ENCODE peak calls at places on chromosomes 16 and 17, in four cellular contexts. O is CD4-positive, alpha-beta memory T cell; K is ascending aorta; Q is K562. F is an unnamed sample.
A peak's percentile ranks its signal among the peaks of the same experiment; 100 is the strongest.

GRCh38 chr17:13523164-13523563 is 78.6 kb downstream of the HS3ST3A1 start:
- DNase-seq in O (no peak), K (no peak), Q (no peak), F (no peak)

GRCh38 chr17:13931111-13931526 is 138.2 kb upstream of the COX10 start:
- DNase-seq in O (no peak), K (no peak), Q (no peak), F (peak; percentile 99)

GRCh38 chr17:77619851-77620250 is 338.7 kb upstream of the TNRC6C start:
- DNase-seq in O (no peak), K (no peak), Q (no peak), F (no peak)

GRCh38 chr17:63132509-63132911 is 166.5 kb downstream of the TANC2 start:
- DNase-seq in O (no peak), K (no peak), Q (no peak), F (peak; percentile 27)

GRCh38 chr17:16406742-16407674 is 8.4 kb upstream of the TRPV2 start:
- DNase-seq in O (no peak), K (no peak), Q (peak; percentile 10), F (no peak)

GRCh38 chr16:89093602-89094251 is at the start of gene ACSF3:
- DNase-seq in O (peak; percentile 59), K (no peak), Q (peak; percentile 87), F (peak; percentile 50)

GRCh38 chr17:17810374-17811248 is 26.2 kb downstream of the SREBF1 start:
- DNase-seq in O (no peak), K (no peak), Q (no peak), F (no peak)

GRCh38 chr17:17740627-17741237 is 59.5 kb downstream of the RAI1 start:
- DNase-seq in O (peak; percentile 40), K (no peak), Q (no peak), F (no peak)

GRCh38 chr16:66484453-66485213 is 57.5 kb downstream of the BEAN1 start:
- DNase-seq in O (no peak), K (no peak), Q (no peak), F (peak; percentile 46)

GRCh38 chr17:6910987-6911603 is 79.6 kb upstream of the TEKT1 start:
- DNase-seq in O (peak; percentile 49), K (no peak), Q (peak; percentile 25), F (peak; percentile 40)

GRCh38 chr16:57610611-57611010 is 17.8 kb upstream of the ADGRG1 start:
- DNase-seq in O (no peak), K (no peak), Q (no peak), F (no peak)

GRCh38 chr17:12691173-12691572 is 25.5 kb downstream of the MYOCD start:
- DNase-seq in O (no peak), K (peak; percentile 48), Q (no peak), F (no peak)

GRCh38 chr17:38728290-38728831 is 1.8 kb upstream of the CISD3 start:
- DNase-seq in O (peak; percentile 86), K (no peak), Q (no peak), F (no peak)

GRCh38 chr17:67218385-67218950 is 26.5 kb downstream of the HELZ start:
- DNase-seq in O (no peak), K (no peak), Q (no peak), F (no peak)

GRCh38 chr16:76193851-76194620 is 83.2 kb upstream of the CNTNAP4 start:
- DNase-seq in O (no peak), K (no peak), Q (no peak), F (no peak)

GRCh38 chr16:54031107-54031760 is 255.4 kb downstream of the IRX3 start:
- DNase-seq in O (no peak), K (no peak), Q (no peak), F (no peak)

GRCh38 chr17:79648181-79648831 is 37.5 kb upstream of the RBFOX3 start:
- DNase-seq in O (no peak), K (no peak), Q (no peak), F (no peak)

GRCh38 chr16:10228779-10229178 is 46.6 kb upstream of the GRIN2A start:
- DNase-seq in O (no peak), K (no peak), Q (no peak), F (no peak)

GRCh38 chr16:9443864-9444263 is 352.4 kb downstream of the HAPSTR1 start:
- DNase-seq in O (no peak), K (no peak), Q (no peak), F (no peak)

GRCh38 chr17:80116923-80117380 is 15.6 kb downstream of the GAA start:
- DNase-seq in O (no peak), K (no peak), Q (no peak), F (no peak)

GRCh38 chr16:726438-727290 is at the start of the genes CCDC78 and HAGHL:
- DNase-seq in O (peak; percentile 50), K (no peak), Q (peak; percentile 89), F (peak; percentile 76)

GRCh38 chr16:11198817-11199216 is 57.2 kb downstream of the SOCS1 start:
- DNase-seq in O (no peak), K (no peak), Q (peak; percentile 70), F (no peak)

GRCh38 chr17:32878211-32878610 is 1.3 kb upstream of the MYO1D start:
- DNase-seq in O (no peak), K (peak; percentile 33), Q (no peak), F (no peak)

GRCh38 chr16:30741461-30741914 is 6.7 kb upstream of the PHKG2 start:
- DNase-seq in O (no peak), K (no peak), Q (no peak), F (no peak)

GRCh38 chr17:19958023-19958422 is 19.6 kb downstream of the AKAP10 start:
- DNase-seq in O (no peak), K (no peak), Q (no peak), F (peak; percentile 85)

GRCh38 chr17:76816590-76817135 is 51.5 kb upstream of the MGAT5B start:
- DNase-seq in O (peak; percentile 63), K (no peak), Q (peak; percentile 73), F (peak; percentile 78)

DNA sequence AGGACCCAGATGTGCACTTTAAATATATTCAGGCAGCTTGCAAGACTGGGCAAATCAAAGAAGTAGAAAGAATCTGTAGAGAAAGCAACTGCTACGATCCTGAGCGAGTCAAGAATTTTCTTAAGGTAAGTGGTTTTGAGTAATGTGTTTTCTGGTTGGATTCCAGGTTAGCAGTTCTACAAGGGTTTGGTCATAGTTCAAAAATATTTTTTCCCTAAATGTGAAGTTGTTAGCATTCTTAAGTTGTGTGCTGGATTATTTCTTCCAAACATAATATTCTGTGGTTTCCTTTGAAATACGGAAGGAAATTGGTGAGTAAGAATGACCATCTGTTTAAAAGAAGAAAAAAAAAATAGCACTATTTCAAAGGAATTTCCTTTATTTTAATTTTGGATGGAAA is 38.4 kb downstream of the PTRH2 start:
- DNase-seq in O (no peak), K (no peak), Q (no peak), F (no peak)
- H3K27ac ChIP-seq in O (no peak overlapping the region), K (peak overlapping the region; percentile 73), Q (no peak overlapping the region), F (no peak overlapping the region)

DNA sequence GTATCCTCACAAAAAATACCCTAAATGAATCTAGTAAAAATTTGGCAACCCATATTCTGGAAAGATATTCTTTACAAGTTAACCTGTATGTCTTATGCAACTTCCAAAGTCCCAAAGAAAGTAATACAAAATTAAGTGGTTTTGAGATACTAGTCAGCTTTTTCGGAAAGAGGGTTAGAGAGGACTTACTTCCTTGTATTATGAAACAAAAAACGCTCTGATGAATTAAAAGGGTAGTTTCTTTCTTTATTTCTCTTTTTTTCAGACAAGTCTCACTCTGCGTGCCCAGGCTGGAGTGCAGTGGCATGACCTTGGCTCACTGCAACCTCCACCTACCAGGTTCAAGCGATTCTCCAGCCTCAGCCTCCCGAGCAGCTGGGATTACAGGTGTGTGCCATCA is 51.6 kb downstream of the KANSL1 start:
- DNase-seq in O (no peak), K (no peak), Q (no peak), F (no peak)
- H3K4me1 ChIP-seq in O (peaks cover 95% of the 10 kb centered on the region), K (peaks cover 27% of the 10 kb centered on the region), Q (peaks cover 8% of the 10 kb centered on the region), F (peaks cover 1% of the 10 kb centered on the region)

GRCh38 chr16:81928975-81929374 is 82.3 kb downstream of the SDR42E1 start:
- DNase-seq in O (no peak), K (no peak), Q (peak; percentile 69), F (no peak)
- H3K27ac ChIP-seq in O (no peak overlapping the region), K (no peak overlapping the region), Q (no peak overlapping the region), F (no peak overlapping the region)

GRCh38 chr17:50190278-50191069 is 11.0 kb downstream of the COL1A1 start:
- DNase-seq in O (no peak), K (no peak), Q (no peak), F (no peak)

GRCh38 chr17:50188521-50189395 is 12.7 kb downstream of the COL1A1 start:
- DNase-seq in O (no peak), K (no peak), Q (no peak), F (no peak)

GRCh38 chr17:50191070-50192045 is 10.1 kb downstream of the COL1A1 start:
- DNase-seq in O (no peak), K (no peak), Q (no peak), F (no peak)

GRCh38 chr17:50187741-50188520 is 13.5 kb downstream of the COL1A1 start:
- DNase-seq in O (no peak), K (no peak), Q (no peak), F (no peak)

GRCh38 chr17:50189396-50190277 is 11.8 kb downstream of the COL1A1 start:
- DNase-seq in O (no peak), K (no peak), Q (no peak), F (no peak)
- H3K4me1 ChIP-seq in O (no peaks in the 10 kb centered on the region), K (peaks cover 22% of the 10 kb centered on the region), Q (peaks cover 10% of the 10 kb centered on the region), F (peaks cover 2% of the 10 kb centered on the region)

GRCh38 chr17:65751263-65751662 is 189.8 kb upstream of the AXIN2 start:
- DNase-seq in O (no peak), K (no peak), Q (no peak), F (no peak)

GRCh38 chr17:65755799-65756198 is 194.4 kb upstream of the AXIN2 start:
- DNase-seq in O (no peak), K (no peak), Q (no peak), F (no peak)

GRCh38 chr17:65754641-65755040 is 193.2 kb upstream of the AXIN2 start:
- DNase-seq in O (no peak), K (no peak), Q (no peak), F (no peak)

GRCh38 chr17:65754081-65754480 is 192.6 kb upstream of the AXIN2 start:
- DNase-seq in O (no peak), K (no peak), Q (no peak), F (no peak)

GRCh38 chr17:65753348-65753747 is 191.9 kb upstream of the AXIN2 start:
- DNase-seq in O (no peak), K (no peak), Q (no peak), F (no peak)
- H3K27ac ChIP-seq in O (no peak overlapping the region), K (no peak overlapping the region), Q (no peak overlapping the region), F (no peak overlapping the region)

GRCh38 chr17:348692-349425 is 3.7 kb downstream of the RPH3AL start:
- DNase-seq in O (no peak), K (no peak), Q (no peak), F (no peak)
- H3K4me1 ChIP-seq in O (no peaks in the 10 kb centered on the region), K (no peaks in the 10 kb centered on the region), Q (no peaks in the 10 kb centered on the region), F (peaks cover 4% of the 10 kb centered on the region)

DNA sequence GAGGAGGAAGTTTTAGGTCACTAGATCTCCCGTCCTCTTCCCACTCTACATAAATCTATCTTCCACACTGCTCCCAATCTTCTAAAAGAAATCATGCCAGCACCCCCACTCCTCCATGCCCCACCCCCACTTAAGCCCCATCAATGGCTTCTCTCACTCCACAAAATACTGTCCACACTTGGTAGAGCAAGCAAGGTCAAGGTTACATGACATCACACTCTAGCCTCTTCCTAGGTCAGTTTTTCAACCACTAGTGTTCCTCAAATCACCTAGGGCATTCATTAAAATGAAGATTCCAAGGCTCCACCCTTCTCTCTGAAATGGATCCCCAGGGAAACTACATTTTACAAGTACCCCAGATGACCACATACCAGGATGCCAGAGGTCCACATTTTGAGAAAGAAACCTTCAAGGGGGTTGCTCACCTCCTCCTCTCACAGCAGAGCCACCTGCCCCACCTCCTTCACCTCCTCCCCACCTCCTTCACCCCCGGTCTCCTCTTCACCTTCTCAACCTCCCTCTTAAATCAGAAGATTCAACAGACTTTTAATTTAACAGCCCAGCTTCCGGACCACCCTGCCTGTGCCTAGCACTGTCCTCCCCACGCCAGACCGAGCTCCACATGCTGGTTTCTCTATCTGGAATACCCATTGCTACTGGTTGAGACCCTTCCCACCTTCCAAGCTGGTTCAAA is 3.2 kb downstream of the AMFR start:
- DNase-seq in O (no peak), K (no peak), Q (peak; percentile 31), F (no peak)
- H3K27ac ChIP-seq in O (no peak overlapping the region), K (no peak overlapping the region), Q (peak overlapping the region; percentile 85), F (no peak overlapping the region)